ENCODE peak calls at places on chromosomes 13 and 19, in four cellular contexts. One of them, this sample, is unnamed.

GRCh38 chr13:35723061-35723461 is 246.6 kb upstream of the MAB21L1 start:
- DNase-seq in type B pancreatic cell: no peak
- DNase-seq in A549: no peak
- DNase-seq in transverse colon: peak
- DNase-seq in this sample: no peak

GRCh38 chr19:18416778-18417249 is 2.4 kb upstream of the SSBP4 start:
- DNase-seq in type B pancreatic cell: peak
- DNase-seq in A549: peak
- DNase-seq in transverse colon: peak
- DNase-seq in this sample: peak

GRCh38 chr19:30593358-30593757 is 221.2 kb downstream of the ZNF536 start:
- DNase-seq in type B pancreatic cell: no peak
- DNase-seq in A549: no peak
- DNase-seq in transverse colon: peak
- DNase-seq in this sample: no peak

GRCh38 chr13:44899967-44900366 is 89.3 kb downstream of the NUFIP1 start:
- DNase-seq in type B pancreatic cell: no peak
- DNase-seq in A549: no peak
- DNase-seq in transverse colon: no peak
- DNase-seq in this sample: peak

GRCh38 chr19:35088514-35088913 is 27.1 kb upstream of the FXYD3 start:
- DNase-seq in type B pancreatic cell: no peak
- DNase-seq in A549: peak
- DNase-seq in transverse colon: no peak
- DNase-seq in this sample: peak

GRCh38 chr19:7507884-7508283 is 8.0 kb upstream of the ZNF358 start:
- DNase-seq in type B pancreatic cell: no peak
- DNase-seq in A549: peak
- DNase-seq in transverse colon: peak
- DNase-seq in this sample: peak

GRCh38 chr13:44136693-44137268 is 236.8 kb upstream of the SERP2 start:
- DNase-seq in type B pancreatic cell: no peak
- DNase-seq in A549: no peak
- DNase-seq in transverse colon: no peak
- DNase-seq in this sample: peak

GRCh38 chr13:45224181-45224580 is 23.3 kb upstream of the KCTD4 start:
- DNase-seq in type B pancreatic cell: no peak
- DNase-seq in A549: no peak
- DNase-seq in transverse colon: no peak
- DNase-seq in this sample: no peak

GRCh38 chr13:79435549-79435948 is 29.5 kb upstream of the RBM26 start:
- DNase-seq in type B pancreatic cell: no peak
- DNase-seq in A549: peak
- DNase-seq in transverse colon: no peak
- DNase-seq in this sample: peak

GRCh38 chr19:36796714-36796999 is 24.1 kb upstream of the ZNF850 start:
- DNase-seq in type B pancreatic cell: no peak
- DNase-seq in A549: no peak
- DNase-seq in transverse colon: no peak
- DNase-seq in this sample: no peak

GRCh38 chr19:57978586-57979289 is 4.4 kb upstream of the C19orf18 start:
- DNase-seq in type B pancreatic cell: no peak
- DNase-seq in A549: no peak
- DNase-seq in transverse colon: no peak
- DNase-seq in this sample: no peak

GRCh38 chr13:45674908-45675307 is 27.2 kb upstream of the CBY2 start:
- DNase-seq in type B pancreatic cell: no peak
- DNase-seq in A549: no peak
- DNase-seq in transverse colon: no peak
- DNase-seq in this sample: peak

GRCh38 chr13:109610517-109610916 is 175.9 kb downstream of the IRS2 start:
- DNase-seq in type B pancreatic cell: no peak
- DNase-seq in A549: peak
- DNase-seq in transverse colon: peak
- DNase-seq in this sample: peak

GRCh38 chr13:38688674-38689073 is 1.8 kb downstream of the FREM2 start:
- DNase-seq in type B pancreatic cell: no peak
- DNase-seq in A549: no peak
- DNase-seq in transverse colon: no peak
- DNase-seq in this sample: no peak

GRCh38 chr19:18093439-18094161 is 4.0 kb upstream of the MAST3 start:
- DNase-seq in type B pancreatic cell: no peak
- DNase-seq in A549: peak
- DNase-seq in transverse colon: no peak
- DNase-seq in this sample: peak

GRCh38 chr13:94640676-94641075 is 39.0 kb downstream of the GPR180 start:
- DNase-seq in type B pancreatic cell: no peak
- DNase-seq in A549: no peak
- DNase-seq in transverse colon: no peak
- DNase-seq in this sample: peak

GRCh38 chr13:67619987-67620386 is 389.9 kb upstream of the PCDH9 start:
- DNase-seq in type B pancreatic cell: no peak
- DNase-seq in A549: peak
- DNase-seq in transverse colon: no peak
- DNase-seq in this sample: peak

GRCh38 chr13:103009061-103009840 is 57.0 kb downstream of the SLC10A2 start:
- DNase-seq in type B pancreatic cell: no peak
- DNase-seq in A549: no peak
- DNase-seq in transverse colon: no peak
- DNase-seq in this sample: no peak

DNA sequence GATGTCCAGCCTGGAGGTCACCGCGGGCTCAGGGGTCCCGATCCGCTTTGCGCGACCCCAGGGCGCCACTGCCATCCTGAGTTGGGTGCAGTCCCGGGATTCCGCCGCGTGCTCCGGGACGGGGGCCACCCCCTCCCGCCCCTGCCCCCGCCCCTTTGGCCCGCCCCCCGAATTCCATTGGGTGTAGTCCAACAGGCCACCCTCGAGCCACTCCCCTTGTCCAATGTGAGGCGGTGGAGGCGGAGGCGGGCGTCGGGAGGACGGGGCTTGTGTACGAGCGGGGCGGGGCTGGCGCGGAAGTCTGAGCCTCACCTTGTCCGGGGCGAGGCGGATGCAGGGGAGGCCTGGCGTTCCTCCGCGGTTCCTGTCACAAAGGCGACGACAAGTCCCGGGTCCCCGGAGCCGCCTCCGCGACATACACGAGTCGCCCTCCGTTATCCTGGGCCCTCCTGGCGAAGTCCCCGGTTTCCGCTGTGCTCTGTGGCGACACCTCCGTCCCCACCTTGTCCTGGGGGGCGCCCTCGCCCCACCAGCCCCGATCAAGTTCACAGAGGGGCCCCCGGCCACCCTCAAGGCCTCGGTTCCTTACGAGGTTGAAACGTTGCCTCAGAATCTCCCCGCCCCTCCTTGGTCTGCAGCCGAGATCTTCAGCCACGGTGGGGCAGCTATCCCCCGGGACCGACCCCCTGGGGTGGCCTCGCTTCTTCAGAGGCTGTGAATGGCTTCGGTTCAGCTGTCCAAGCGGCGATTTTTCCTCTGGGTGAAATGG is 1.2 kb downstream of the LDLR start:
- DNase-seq in type B pancreatic cell: peak
- DNase-seq in A549: peak
- DNase-seq in transverse colon: peak
- DNase-seq in this sample: peak
- TF ChIP-seq CTCF in type B pancreatic cell: no peak
- TF ChIP-seq CTCF in A549: no peak
- TF ChIP-seq CTCF in transverse colon: no peak
- TF ChIP-seq CTCF in this sample: peak

DNA sequence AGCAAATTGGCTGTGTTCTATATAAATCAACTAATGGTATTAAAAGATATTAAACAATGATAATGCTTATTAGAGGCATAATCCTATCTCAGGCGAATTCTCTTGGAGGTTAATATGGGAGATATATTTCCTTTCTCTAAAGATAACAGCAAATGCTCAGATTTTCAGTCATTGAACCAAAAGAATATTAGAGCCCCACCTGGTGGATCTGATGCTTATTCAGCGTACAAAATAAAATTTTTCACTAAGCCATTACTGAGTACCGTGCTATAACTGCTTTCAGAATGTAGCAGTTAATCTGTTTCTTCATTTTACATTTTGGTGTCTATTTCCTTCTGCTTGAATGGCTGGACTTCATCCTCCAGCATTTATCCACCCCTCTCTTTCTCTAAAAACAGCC is 143.3 kb upstream of the IPO5 start:
- DNase-seq in type B pancreatic cell: no peak
- DNase-seq in A549: peak
- DNase-seq in transverse colon: no peak
- DNase-seq in this sample: peak
- TF ChIP-seq CTCF in type B pancreatic cell: peak
- TF ChIP-seq CTCF in A549: peak
- TF ChIP-seq CTCF in transverse colon: peak
- TF ChIP-seq CTCF in this sample: peak

DNA sequence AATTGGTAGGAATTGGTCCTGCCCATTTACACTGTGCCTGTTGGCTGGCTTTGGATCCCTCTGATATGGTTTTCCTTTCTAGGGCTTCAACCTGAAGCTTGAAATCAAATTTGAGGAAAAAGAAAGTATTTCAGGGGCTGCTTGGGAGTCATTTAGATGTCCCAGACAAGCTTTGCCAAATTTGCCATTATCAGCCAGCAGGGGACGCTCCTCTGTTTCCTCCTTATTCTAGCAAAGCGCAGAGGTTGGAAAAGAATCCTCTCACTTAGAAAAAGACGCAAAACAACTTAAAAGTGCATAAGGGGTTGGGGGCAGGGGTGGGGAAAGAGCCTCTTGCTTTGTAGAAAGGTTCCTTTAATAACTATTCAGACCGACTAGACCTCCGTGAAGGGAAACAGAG is 1211.1 kb upstream of the PCDH20 start:
- DNase-seq in type B pancreatic cell: no peak
- DNase-seq in A549: peak
- DNase-seq in transverse colon: no peak
- DNase-seq in this sample: no peak
- TF ChIP-seq CTCF in type B pancreatic cell: peak
- TF ChIP-seq CTCF in A549: peak
- TF ChIP-seq CTCF in transverse colon: no peak
- TF ChIP-seq CTCF in this sample: peak

GRCh38 chr13:49443689-49444516 is at the start of the genes CAB39L and SETDB2:
- DNase-seq in type B pancreatic cell: peak
- DNase-seq in A549: peak
- DNase-seq in transverse colon: peak
- DNase-seq in this sample: peak
- TF ChIP-seq CTCF in type B pancreatic cell: peak
- TF ChIP-seq CTCF in A549: no peak
- TF ChIP-seq CTCF in transverse colon: peak
- TF ChIP-seq CTCF in this sample: peak

DNA sequence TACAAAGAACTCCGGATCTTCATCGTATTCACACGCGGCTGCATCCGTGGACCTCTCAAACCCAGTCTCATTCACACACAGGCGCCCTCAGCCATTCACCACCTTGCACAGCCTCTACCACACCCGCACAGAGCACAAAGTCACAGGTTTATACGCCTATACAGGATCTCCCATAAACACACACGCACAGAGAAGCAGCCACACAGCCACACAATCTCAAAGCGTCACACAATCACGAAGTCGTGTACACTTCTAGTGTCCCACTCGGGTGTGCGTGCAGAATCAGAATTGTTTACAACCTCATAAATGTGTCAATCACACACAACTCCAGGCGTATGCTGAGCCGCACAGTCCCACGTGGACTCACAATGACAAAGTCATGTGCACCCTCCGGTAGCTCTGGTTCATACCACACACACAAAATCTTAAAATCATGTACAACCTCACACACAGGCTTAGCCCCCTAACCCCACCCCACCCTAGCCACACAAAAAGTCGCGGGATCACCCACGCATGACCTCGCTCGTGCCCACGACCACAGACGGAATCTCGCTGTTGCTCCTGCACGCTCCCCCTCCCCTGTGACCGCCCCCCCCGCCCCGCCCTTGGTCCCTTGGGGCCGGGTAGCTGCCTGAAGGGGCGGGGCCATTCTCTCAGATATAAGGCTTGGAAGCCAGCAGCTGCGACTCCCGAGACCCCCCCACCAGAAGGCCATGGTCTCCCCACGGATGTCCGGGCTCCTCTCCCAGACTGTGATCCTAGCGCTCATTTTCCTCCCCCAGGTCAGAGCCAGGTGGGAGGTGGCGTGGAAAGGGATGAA is at the start of gene DLL3:
- DNase-seq in type B pancreatic cell: no peak
- DNase-seq in A549: no peak
- DNase-seq in transverse colon: no peak
- DNase-seq in this sample: peak
- TF ChIP-seq CTCF in type B pancreatic cell: no peak
- TF ChIP-seq CTCF in A549: no peak
- TF ChIP-seq CTCF in transverse colon: no peak
- TF ChIP-seq CTCF in this sample: no peak

DNA sequence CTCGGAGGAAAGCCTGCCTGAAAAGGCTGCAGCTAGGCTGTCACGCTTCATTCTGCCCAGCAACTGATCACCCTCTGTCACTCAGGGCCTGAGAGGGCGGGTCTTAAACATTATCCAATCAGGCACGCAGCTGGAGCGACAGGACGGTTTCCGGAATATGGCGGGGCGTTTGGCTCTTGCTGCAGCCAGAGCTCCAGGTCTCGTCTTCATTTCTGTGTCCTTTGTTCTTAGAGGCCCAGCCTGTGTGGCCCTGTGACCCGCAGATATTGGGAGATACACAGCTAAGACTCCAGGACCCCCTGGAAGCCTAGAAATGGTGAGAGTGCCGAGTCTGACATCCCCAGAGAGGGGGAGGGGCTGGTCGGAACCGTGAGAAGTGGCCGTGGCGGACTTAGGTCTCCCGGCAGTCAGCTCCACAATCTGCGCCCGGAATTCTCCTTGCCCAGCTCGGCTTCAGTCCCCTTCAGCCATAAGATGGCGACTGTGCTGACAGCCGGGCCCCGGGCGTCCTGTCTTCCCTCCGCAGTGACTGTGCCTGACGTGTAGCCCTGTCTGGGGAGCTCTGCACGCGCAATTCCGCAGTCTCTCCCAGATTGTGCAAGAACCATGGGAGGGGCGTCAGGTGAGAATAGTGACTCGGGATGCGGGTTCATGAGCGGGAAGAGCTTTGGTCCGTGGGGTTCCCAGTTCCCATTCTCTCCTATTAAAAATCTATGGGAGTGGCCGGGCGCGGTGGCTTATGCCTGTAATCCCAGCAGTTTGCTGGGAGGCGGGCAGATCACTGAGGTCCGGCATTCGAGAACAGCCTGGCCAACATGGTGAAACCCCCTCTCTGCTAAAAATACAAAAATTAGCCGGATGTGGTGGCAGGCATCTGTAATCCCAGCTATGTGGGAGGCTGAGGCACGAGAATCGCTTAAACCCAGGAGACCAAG is at the start of gene ZNF429:
- DNase-seq in type B pancreatic cell: peak
- DNase-seq in A549: peak
- DNase-seq in transverse colon: peak
- DNase-seq in this sample: peak
- TF ChIP-seq CTCF in type B pancreatic cell: no peak
- TF ChIP-seq CTCF in A549: no peak
- TF ChIP-seq CTCF in transverse colon: no peak
- TF ChIP-seq CTCF in this sample: no peak